ENCODE peak calls at places on chromosomes 2 and 18, in eight cellular contexts. X, S, L, Y, I, M, A and U are unnamed samples.

GRCh38 chr2:37037771-37038170 is 46.4 kb downstream of the HEATR5B start:
- DNase-seq in X (no peak), S (no peak), L (no peak), Y (no peak), I (no peak), M (no peak), A (no peak), U (no peak)

GRCh38 chr18:79274823-79275222 is 120.9 kb upstream of the NFATC1 start:
- DNase-seq in X (no peak), S (no peak), L (no peak), Y (no peak), I (no peak), M (no peak), A (no peak), U (no peak)

GRCh38 chr2:28624798-28625701 is 126.6 kb upstream of the PPP1CB start:
- DNase-seq in X (no peak), S (peak; percentile 42), L (no peak), Y (no peak), I (peak; percentile 66), M (no peak), A (peak; percentile 78), U (peak; percentile 49)

GRCh38 chr2:8646731-8647461 is 35.0 kb upstream of the ID2 start:
- DNase-seq in X (no peak), S (no peak), L (no peak), Y (no peak), I (no peak), M (no peak), A (no peak), U (no peak)

GRCh38 chr18:35474884-35475283 is 22.9 kb downstream of the INO80C start:
- DNase-seq in X (no peak), S (no peak), L (no peak), Y (no peak), I (no peak), M (no peak), A (no peak), U (no peak)

GRCh38 chr2:106277426-106277825 is 83.3 kb upstream of the UXS1 start:
- DNase-seq in X (no peak), S (no peak), L (no peak), Y (no peak), I (no peak), M (no peak), A (no peak), U (no peak)

GRCh38 chr2:101737478-101738240 is 40.2 kb downstream of the MAP4K4 start:
- DNase-seq in X (no peak), S (no peak), L (no peak), Y (no peak), I (no peak), M (no peak), A (no peak), U (no peak)

GRCh38 chr18:6022840-6023239 is 127.5 kb upstream of the TMEM200C start:
- DNase-seq in X (no peak), S (peak; percentile 47), L (no peak), Y (peak; percentile 18), I (no peak), M (no peak), A (no peak), U (no peak)

GRCh38 chr2:134665729-134666506 is 52.9 kb downstream of the TMEM163 start:
- DNase-seq in X (no peak), S (no peak), L (no peak), Y (no peak), I (no peak), M (no peak), A (no peak), U (no peak)

GRCh38 chr2:20223345-20224190 is 1.4 kb downstream of the SDC1 start:
- DNase-seq in X (no peak), S (peak; percentile 63), L (no peak), Y (peak; percentile 68), I (peak; percentile 39), M (no peak), A (peak; percentile 70), U (peak; percentile 73)

GRCh38 chr2:196241175-196241574 is 69.8 kb upstream of the STK17B start:
- DNase-seq in X (peak; percentile 73), S (no peak), L (no peak), Y (no peak), I (no peak), M (no peak), A (no peak), U (no peak)
- TF ChIP-seq CTCF in X (peak; percentile 74), S (no peak), L (no peak), Y (no peak), I (no peak), M (no peak), A (no peak), U (peak; percentile 19)

DNA sequence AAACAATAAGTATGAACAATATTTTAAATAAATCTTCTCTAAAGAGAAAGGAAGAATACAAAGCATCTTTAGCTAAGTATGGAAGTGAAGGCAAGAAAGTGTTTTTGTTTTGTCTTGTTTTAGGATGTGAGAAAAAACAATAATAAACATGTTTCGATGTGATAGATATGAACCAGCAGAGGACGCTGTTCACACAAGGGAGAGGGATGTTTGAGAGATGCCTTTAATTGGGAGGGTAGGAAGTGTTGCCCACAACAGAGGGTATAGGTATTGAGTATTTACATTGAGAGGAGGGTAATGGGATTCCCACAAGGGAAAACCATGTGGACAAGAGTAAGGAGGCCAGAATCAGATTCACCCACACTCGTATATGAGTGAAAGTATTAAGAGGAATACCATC is 55.1 kb downstream of the CDH19 start:
- DNase-seq in X (no peak), S (no peak), L (no peak), Y (no peak), I (no peak), M (no peak), A (no peak), U (peak; percentile 11)
- TF ChIP-seq CTCF in X (no peak), S (peak; percentile 90), L (no peak), Y (peak; percentile 25), I (no peak), M (no peak), A (no peak), U (peak; percentile 50)

GRCh38 chr18:50659091-50660003 is 99.5 kb downstream of the MAPK4 start:
- DNase-seq in X (no peak), S (no peak), L (no peak), Y (peak; percentile 77), I (no peak), M (no peak), A (peak; percentile 26), U (no peak)

GRCh38 chr18:50663626-50664441 is 103.9 kb downstream of the MAPK4 start:
- DNase-seq in X (no peak), S (no peak), L (no peak), Y (peak; percentile 94), I (no peak), M (no peak), A (no peak), U (no peak)

GRCh38 chr18:50662775-50663383 is 103.0 kb downstream of the MAPK4 start:
- DNase-seq in X (no peak), S (no peak), L (no peak), Y (peak; percentile 86), I (no peak), M (no peak), A (peak; percentile 18), U (no peak)

GRCh38 chr18:50661013-50661412 is 101.1 kb downstream of the MAPK4 start:
- DNase-seq in X (no peak), S (no peak), L (no peak), Y (no peak), I (no peak), M (no peak), A (no peak), U (no peak)

DNA sequence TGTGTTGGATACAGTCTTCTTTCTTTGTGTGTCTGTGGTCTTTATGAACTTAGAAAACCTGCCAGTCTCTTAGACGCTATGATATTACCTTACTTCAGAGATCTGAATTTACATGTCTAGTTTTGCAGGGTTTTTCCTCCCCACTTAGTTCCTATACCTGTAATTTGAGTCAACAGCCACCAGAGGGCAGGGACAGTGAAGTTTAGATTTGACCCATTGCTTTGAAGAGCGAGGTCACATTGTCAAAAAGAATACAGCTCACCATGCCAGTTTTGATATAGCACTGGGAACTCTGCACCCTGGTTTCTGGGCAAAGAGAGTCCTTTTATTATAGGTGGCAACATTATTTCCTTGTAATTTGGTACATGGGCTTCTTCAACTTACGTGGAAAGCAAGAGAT is 102.3 kb downstream of the MAPK4 start:
- DNase-seq in X (peak; percentile 17), S (no peak), L (no peak), Y (peak; percentile 61), I (no peak), M (no peak), A (no peak), U (peak; percentile 50)
- TF ChIP-seq CTCF in X (peak; percentile 68), S (peak; percentile 82), L (no peak), Y (peak; percentile 72), I (no peak), M (peak; percentile 18), A (peak; percentile 19), U (peak; percentile 44)

GRCh38 chr2:172096661-172097547 is 5.8 kb downstream of the DLX2 start:
- DNase-seq in X (no peak), S (no peak), L (peak; percentile 74), Y (no peak), I (no peak), M (no peak), A (no peak), U (peak; percentile 54)

GRCh38 chr2:172094319-172095145 is 8.2 kb downstream of the DLX2 start:
- DNase-seq in X (no peak), S (no peak), L (no peak), Y (no peak), I (no peak), M (no peak), A (no peak), U (peak; percentile 71)

GRCh38 chr2:172097557-172098131 is 5.1 kb downstream of the DLX2 start:
- DNase-seq in X (no peak), S (no peak), L (no peak), Y (no peak), I (no peak), M (no peak), A (no peak), U (peak; percentile 36)

GRCh38 chr2:172095146-172095904 is 7.4 kb downstream of the DLX2 start:
- DNase-seq in X (peak; percentile 27), S (peak; percentile 86), L (peak; percentile 76), Y (no peak), I (peak; percentile 38), M (no peak), A (peak; percentile 45), U (peak; percentile 80)

DNA sequence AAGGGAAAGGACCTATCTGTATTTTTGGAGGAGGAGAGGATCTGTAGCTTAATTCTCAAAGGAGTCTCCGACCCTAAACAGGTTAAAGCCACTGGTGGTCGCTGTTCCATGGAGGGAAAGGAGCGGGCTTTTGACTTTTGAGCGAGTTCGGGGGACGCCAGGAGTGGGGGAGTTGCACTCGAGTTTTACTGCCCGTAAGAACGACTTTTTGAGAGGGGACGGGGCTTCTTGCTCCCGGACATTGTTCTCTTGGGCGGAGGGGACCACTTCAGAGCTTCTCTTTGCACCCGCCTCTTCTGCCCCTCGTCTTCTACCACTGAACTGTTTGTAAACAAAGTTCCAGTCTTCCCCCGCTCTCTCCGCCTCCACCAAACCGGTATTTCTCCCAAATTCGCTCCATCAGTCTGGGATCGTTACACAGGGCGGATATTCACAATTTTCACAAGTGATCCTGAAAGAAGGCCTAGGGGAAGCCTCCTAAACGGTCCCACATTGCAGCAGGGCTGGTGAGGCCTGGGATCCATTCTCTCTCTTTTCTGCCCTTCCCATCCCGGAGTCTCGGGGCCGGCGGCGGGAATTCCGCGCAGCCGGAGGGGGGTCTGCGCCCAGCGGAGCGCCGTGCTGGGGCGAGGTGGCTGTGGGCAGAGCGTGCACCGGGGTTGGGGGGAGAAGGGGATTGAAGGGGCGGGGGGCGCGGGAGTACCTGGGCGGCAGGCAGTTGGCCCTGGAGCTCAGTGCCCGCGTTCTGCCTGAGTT is 6.6 kb downstream of the DLX2 start:
- DNase-seq in X (peak; percentile 14), S (no peak), L (no peak), Y (no peak), I (no peak), M (no peak), A (no peak), U (peak; percentile 57)
- TF ChIP-seq CTCF in X (peak; percentile 53), S (peak; percentile 47), L (peak; percentile 20), Y (peak; percentile 51), I (no peak), M (no peak), A (no peak), U (peak; percentile 11)